ENCODE peak calls at places on chromosomes 2 and 18, in nine cellular contexts. L is PC-9; X is tibial artery; V is lung; B is lower lobe of right lung; D is endothelial cell of umbilical vein; U is A549; R is ovary; J is CD4-positive, CD25-positive, alpha-beta regulatory T cell. N is an unnamed sample.

GRCh38 chr2:31053929-31054328 is 84.3 kb downstream of the GALNT14 start:
- DNase-seq in V (no peak), R (no peak), D (no peak), J (no peak), U (no peak), X (no peak), B (no peak), L (no peak), N (no peak)

GRCh38 chr2:175815537-175815936 is 186.5 kb downstream of the LNPK start:
- DNase-seq in B (no peak), L (no peak), U (no peak), J (no peak), D (no peak), V (no peak), X (no peak), R (no peak), N (no peak)

GRCh38 chr2:105857076-105857740 is 112.5 kb downstream of the NCK2 start:
- DNase-seq in L (no peak), V (no peak), X (no peak), B (no peak), D (no peak), U (no peak), R (no peak), J (peak), N (no peak)

GRCh38 chr2:152336854-152337510 is 2.0 kb downstream of the FMNL2 start:
- DNase-seq in R (peak), D (no peak), X (peak), L (peak), J (no peak), B (no peak), U (peak), V (no peak), N (peak)

GRCh38 chr2:68357608-68358337 is 7.3 kb upstream of the PLEK start:
- DNase-seq in D (peak), L (peak), R (no peak), U (peak), J (peak), B (no peak), V (no peak), X (peak), N (no peak)

GRCh38 chr2:109612991-109613921 is 510 bp downstream of the SEPTIN10 start:
- DNase-seq in R (peak), X (peak), D (peak), J (no peak), B (peak), U (peak), V (peak), L (no peak), N (peak)

GRCh38 chr2:64727843-64728463 is 74.2 kb upstream of the SERTAD2 start:
- DNase-seq in R (no peak), X (no peak), B (no peak), D (no peak), V (no peak), J (peak), U (no peak), L (peak), N (peak)

GRCh38 chr2:150484461-150484931 is 3.0 kb downstream of the RND3 start:
- DNase-seq in V (no peak), U (no peak), B (no peak), R (no peak), J (no peak), X (no peak), D (peak), L (no peak), N (no peak)

GRCh38 chr2:109239720-109240119 is 110.7 kb downstream of the SH3RF3 start:
- DNase-seq in J (no peak), B (no peak), X (no peak), D (peak), V (no peak), U (no peak), R (no peak), L (peak), N (no peak)

GRCh38 chr2:196592331-196592911 is 47.1 kb upstream of the CCDC150 start:
- DNase-seq in X (no peak), U (peak), V (no peak), B (peak), L (peak), R (no peak), J (peak), D (peak), N (peak)

GRCh38 chr2:31523871-31524492 is 56.8 kb downstream of the SRD5A2 start:
- DNase-seq in B (no peak), L (peak), U (peak), R (no peak), V (peak), D (peak), J (peak), X (peak), N (peak)

GRCh38 chr2:24182507-24182906 is 7.7 kb downstream of the FAM228A start:
- DNase-seq in D (no peak), U (no peak), B (no peak), R (no peak), J (no peak), L (no peak), X (no peak), V (no peak), N (no peak)

GRCh38 chr18:35171315-35171987 is 69.4 kb upstream of the ZNF397 start:
- DNase-seq in B (no peak), D (no peak), J (no peak), L (no peak), X (no peak), R (no peak), U (no peak), V (no peak), N (no peak)

GRCh38 chr2:68134554-68134953 is 23.1 kb upstream of the PNO1 start:
- DNase-seq in J (no peak), D (no peak), X (no peak), V (no peak), R (no peak), L (no peak), U (no peak), B (no peak), N (no peak)

GRCh38 chr2:84449055-84449454 is 10.0 kb downstream of the SUCLG1 start:
- DNase-seq in X (no peak), V (no peak), L (no peak), D (no peak), R (no peak), J (no peak), B (no peak), U (no peak), N (no peak)

GRCh38 chr2:84450288-84451227 is 8.5 kb downstream of the SUCLG1 start:
- DNase-seq in X (no peak), U (no peak), B (no peak), R (no peak), J (no peak), D (no peak), L (no peak), V (no peak), N (no peak)

GRCh38 chr2:84449711-84450110 is 9.4 kb downstream of the SUCLG1 start:
- DNase-seq in L (no peak), R (no peak), X (no peak), V (no peak), U (no peak), D (no peak), B (no peak), J (no peak), N (no peak)

GRCh38 chr2:84452624-84453023 is 6.5 kb downstream of the SUCLG1 start:
- DNase-seq in U (no peak), J (no peak), X (no peak), L (no peak), V (no peak), R (no peak), B (no peak), D (no peak), N (no peak)

GRCh38 chr2:84451579-84451978 is 7.5 kb downstream of the SUCLG1 start:
- DNase-seq in U (no peak), R (no peak), D (no peak), L (no peak), B (no peak), X (no peak), V (no peak), J (no peak), N (no peak)
- H3K27ac ChIP-seq in U (no peak), R (no peak), D (no peak), L (no peak), B (no peak), X (no peak), V (no peak), J (no peak), N (no peak)

DNA sequence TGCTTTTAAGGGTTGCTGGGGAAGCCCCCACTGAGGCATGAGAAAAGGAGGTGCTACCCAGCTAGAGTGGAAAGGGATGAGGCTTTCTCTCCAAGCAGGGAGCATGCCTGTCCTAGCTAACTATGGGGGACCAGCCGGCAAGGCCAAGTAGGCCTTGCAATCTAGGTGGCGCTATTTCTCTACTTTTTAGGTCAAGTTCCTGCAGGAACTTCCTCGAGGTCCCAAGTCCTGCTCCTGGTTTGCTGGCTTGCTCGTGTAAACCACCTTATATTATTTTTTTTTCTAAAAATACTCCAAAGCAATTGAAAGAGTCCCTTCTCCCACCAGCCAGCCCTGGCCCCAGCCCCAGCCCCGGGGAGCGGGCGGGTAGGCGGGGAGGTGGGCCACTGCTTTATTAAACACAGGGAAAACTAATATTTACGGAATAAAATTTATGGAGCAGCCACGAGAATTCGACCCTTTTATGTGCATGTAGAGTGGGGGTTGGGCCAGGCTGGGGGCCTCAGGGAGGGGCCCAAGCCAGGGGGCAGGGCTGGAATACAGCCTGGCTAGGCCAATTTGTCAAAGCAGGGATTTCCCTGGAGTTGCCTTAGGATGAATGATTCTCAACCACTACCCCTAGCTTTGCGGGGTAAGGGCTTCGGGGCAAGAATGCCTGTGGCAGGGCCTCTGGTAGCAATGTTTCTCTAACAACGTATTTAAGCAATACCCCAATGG is 12.8 kb upstream of the IHH start:
- DNase-seq in V (peak), L (no peak), R (no peak), X (no peak), U (peak), D (peak), B (no peak), J (peak), N (peak)
- H3K27ac ChIP-seq in V (no peak), L (no peak), R (no peak), X (no peak), U (no peak), D (no peak), B (no peak), J (no peak), N (no peak)

GRCh38 chr2:238787507-238787906 is 60.4 kb upstream of the TWIST2 start:
- DNase-seq in J (no peak), X (no peak), U (no peak), V (no peak), R (no peak), D (no peak), B (no peak), L (no peak), N (no peak)
- H3K27ac ChIP-seq in J (no peak), X (no peak), U (no peak), V (no peak), R (no peak), D (no peak), B (no peak), L (no peak), N (no peak)

GRCh38 chr2:171883275-171883893 is 10.7 kb downstream of the SLC25A12 start:
- DNase-seq in D (no peak), V (no peak), J (no peak), R (no peak), U (no peak), B (no peak), X (no peak), L (no peak), N (no peak)

GRCh38 chr2:171879865-171880264 is 14.2 kb downstream of the SLC25A12 start:
- DNase-seq in J (no peak), L (no peak), B (no peak), R (no peak), U (no peak), V (no peak), X (no peak), D (no peak), N (no peak)

GRCh38 chr2:171878481-171878993 is 15.5 kb downstream of the SLC25A12 start:
- DNase-seq in D (peak), L (no peak), U (no peak), V (no peak), X (peak), B (no peak), R (no peak), J (peak), N (no peak)

GRCh38 chr2:171880774-171881173 is 13.3 kb downstream of the SLC25A12 start:
- DNase-seq in D (no peak), B (no peak), V (no peak), U (no peak), R (no peak), J (no peak), L (no peak), X (no peak), N (no peak)

DNA sequence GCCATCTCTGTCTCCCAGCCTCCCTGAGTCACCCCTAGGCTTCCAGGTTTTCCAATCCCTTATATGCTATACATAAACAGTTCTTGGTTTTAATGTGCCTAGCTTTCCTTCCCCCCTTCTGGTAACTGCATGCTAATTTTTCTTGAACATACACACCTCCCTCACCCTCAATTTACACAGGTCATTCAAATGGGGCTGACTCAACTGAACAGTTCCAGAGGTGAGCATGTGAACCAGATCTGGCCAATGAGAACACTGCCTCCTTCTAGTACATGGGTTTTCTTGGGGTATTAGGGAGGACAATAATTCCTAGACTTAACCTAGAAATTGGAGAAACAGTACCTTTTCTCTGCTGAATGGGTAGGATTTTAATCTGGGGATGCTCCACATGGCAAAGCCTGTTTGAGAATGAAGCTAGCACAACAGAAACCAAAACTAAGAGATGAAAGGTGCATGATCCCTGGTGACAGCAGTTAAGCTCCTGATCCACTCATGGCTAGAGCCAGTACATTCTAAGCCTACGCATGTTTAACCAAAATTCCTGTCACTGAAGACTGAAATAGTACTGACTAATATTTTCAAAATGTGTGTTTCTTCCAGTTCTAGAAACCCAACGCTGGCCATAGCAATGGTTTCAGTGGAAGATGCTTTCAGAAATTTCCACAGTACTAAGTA is 11.8 kb downstream of the SLC25A12 start:
- DNase-seq in L (no peak), U (no peak), X (no peak), D (no peak), R (no peak), V (no peak), B (no peak), J (peak), N (no peak)
- H3K27ac ChIP-seq in L (no peak), U (no peak), X (peak), D (no peak), R (no peak), V (no peak), B (no peak), J (no peak), N (no peak)

GRCh38 chr2:215843579-215843978 is 169.8 kb downstream of the MREG start:
- DNase-seq in J (no peak), B (no peak), X (peak), V (no peak), U (peak), R (no peak), D (peak), L (peak), N (no peak)
- H3K27ac ChIP-seq in J (no peak), B (no peak), X (peak), V (no peak), U (peak), R (no peak), D (peak), L (peak), N (no peak)